ENCODE peak calls at places on chromosomes 4 and X, in eight cellular contexts. Y, Z, P, Q, F, G, D and A are unnamed samples.

GRCh38 chr4:22897520-22898108 is 204.9 kb downstream of the GBA3 start:
- DNase-seq in Y (peak), Z (no peak), P (peak), Q (peak), F (no peak), G (peak), D (no peak), A (no peak)

GRCh38 chrX:70139736-70140135 is 6.5 kb downstream of the IGBP1 start:
- DNase-seq in Y (no peak), Z (no peak), P (no peak), Q (no peak), F (no peak), G (no peak), D (no peak), A (no peak)

GRCh38 chr4:48033825-48034413 is 17.3 kb downstream of the NIPAL1 start:
- DNase-seq in Y (peak), Z (no peak), P (peak), Q (peak), F (peak), G (peak), D (no peak), A (no peak)

GRCh38 chr4:104905546-104905945 is 241.1 kb upstream of the TET2 start:
- DNase-seq in Y (no peak), Z (no peak), P (no peak), Q (no peak), F (no peak), G (no peak), D (no peak), A (no peak)

GRCh38 chrX:130848763-130849162 is 54.2 kb downstream of the ENOX2 start:
- DNase-seq in Y (no peak), Z (no peak), P (no peak), Q (no peak), F (no peak), G (no peak), D (no peak), A (no peak)

GRCh38 chr4:54322817-54323417 is 93.8 kb downstream of the PDGFRA start:
- DNase-seq in Y (peak), Z (no peak), P (peak), Q (peak), F (peak), G (peak), D (peak), A (peak)

GRCh38 chr4:40321671-40322131 is 13.4 kb upstream of the CHRNA9 start:
- DNase-seq in Y (no peak), Z (no peak), P (no peak), Q (no peak), F (no peak), G (peak), D (no peak), A (no peak)

GRCh38 chr4:32094987-32095386 is 1374.8 kb downstream of the PCDH7 start:
- DNase-seq in Y (no peak), Z (no peak), P (no peak), Q (no peak), F (no peak), G (no peak), D (no peak), A (no peak)

GRCh38 chr4:107449611-107450369 is 270.2 kb downstream of the PAPSS1 start:
- DNase-seq in Y (no peak), Z (no peak), P (no peak), Q (no peak), F (no peak), G (no peak), D (no peak), A (no peak)

GRCh38 chr4:81421346-81422218 is 50.1 kb downstream of the RASGEF1B start:
- DNase-seq in Y (peak), Z (peak), P (no peak), Q (peak), F (no peak), G (peak), D (peak), A (no peak)

GRCh38 chr4:123579961-123580360 is 183.4 kb downstream of the SPRY1 start:
- DNase-seq in Y (no peak), Z (no peak), P (no peak), Q (no peak), F (no peak), G (no peak), D (no peak), A (no peak)

GRCh38 chrX:135543924-135544323 is 23.5 kb downstream of the INTS6L start:
- DNase-seq in Y (no peak), Z (no peak), P (no peak), Q (peak), F (no peak), G (no peak), D (no peak), A (no peak)

GRCh38 chr4:105060628-105061027 is 86.0 kb upstream of the TET2 start:
- DNase-seq in Y (no peak), Z (peak), P (no peak), Q (no peak), F (no peak), G (peak), D (no peak), A (no peak)

GRCh38 chrX:118480172-118480571 is 15.4 kb upstream of the DOCK11 start:
- DNase-seq in Y (no peak), Z (no peak), P (no peak), Q (no peak), F (no peak), G (peak), D (no peak), A (no peak)

GRCh38 chrX:54807524-54808108 is at the start of gene MAGED2:
- DNase-seq in Y (peak), Z (no peak), P (no peak), Q (peak), F (peak), G (peak), D (no peak), A (no peak)

GRCh38 chrX:45138525-45138924 is 62.2 kb downstream of the DIPK2B start:
- DNase-seq in Y (no peak), Z (no peak), P (no peak), Q (no peak), F (no peak), G (no peak), D (no peak), A (no peak)

GRCh38 chr4:77092832-77093800 is 17.3 kb upstream of the CCNI start:
- DNase-seq in Y (no peak), Z (no peak), P (no peak), Q (no peak), F (no peak), G (no peak), D (no peak), A (no peak)

GRCh38 chr4:6616087-6616995 is 24.1 kb upstream of the MRFAP1 start:
- DNase-seq in Y (no peak), Z (no peak), P (no peak), Q (peak), F (no peak), G (no peak), D (no peak), A (no peak)

GRCh38 chr4:185800266-185800945 is 11.6 kb downstream of the SORBS2 start:
- DNase-seq in Y (no peak), Z (no peak), P (no peak), Q (no peak), F (no peak), G (no peak), D (no peak), A (no peak)

GRCh38 chr4:87843936-87844335 is 11.2 kb downstream of the MEPE start:
- DNase-seq in Y (no peak), Z (no peak), P (no peak), Q (no peak), F (no peak), G (peak), D (peak), A (no peak)

GRCh38 chrX:136936183-136936549 is 55.6 kb upstream of the RBMX start:
- DNase-seq in Y (no peak), Z (no peak), P (no peak), Q (no peak), F (no peak), G (peak), D (no peak), A (no peak)

GRCh38 chrX:74578137-74578536 is 36.3 kb downstream of the RLIM start:
- DNase-seq in Y (no peak), Z (no peak), P (no peak), Q (no peak), F (no peak), G (no peak), D (no peak), A (no peak)

GRCh38 chr4:169174247-169174646 is 96.5 kb downstream of the SH3RF1 start:
- DNase-seq in Y (no peak), Z (no peak), P (peak), Q (no peak), F (no peak), G (no peak), D (no peak), A (no peak)

GRCh38 chrX:153725039-153725831 is 579 bp downstream of the ABCD1 start:
- DNase-seq in Y (peak), Z (no peak), P (no peak), Q (no peak), F (no peak), G (no peak), D (no peak), A (no peak)

GRCh38 chr4:128548381-128548780 is 260.8 kb upstream of the PGRMC2 start:
- DNase-seq in Y (no peak), Z (no peak), P (no peak), Q (no peak), F (no peak), G (no peak), D (no peak), A (no peak)

GRCh38 chr4:128540122-128540521 is 252.5 kb upstream of the PGRMC2 start:
- DNase-seq in Y (no peak), Z (no peak), P (no peak), Q (no peak), F (no peak), G (no peak), D (no peak), A (no peak)

GRCh38 chr4:128543726-128544125 is 256.1 kb upstream of the PGRMC2 start:
- DNase-seq in Y (no peak), Z (no peak), P (no peak), Q (no peak), F (no peak), G (no peak), D (no peak), A (no peak)

GRCh38 chr4:128542047-128542446 is 254.4 kb upstream of the PGRMC2 start:
- DNase-seq in Y (no peak), Z (no peak), P (no peak), Q (no peak), F (no peak), G (no peak), D (no peak), A (no peak)

GRCh38 chr4:128544277-128544676 is 256.7 kb upstream of the PGRMC2 start:
- DNase-seq in Y (no peak), Z (no peak), P (no peak), Q (no peak), F (no peak), G (no peak), D (no peak), A (no peak)
- TF ChIP-seq CTCF in Y (no peak), Z (no peak), P (no peak), Q (no peak), F (no peak), G (no peak), D (no peak), A (no peak)

GRCh38 chr4:82645868-82646267 is 84.1 kb upstream of the TMEM150C start:
- DNase-seq in Y (no peak), Z (no peak), P (no peak), Q (no peak), F (no peak), G (no peak), D (no peak), A (no peak)
- H3K27ac ChIP-seq in Y (no peak), Z (no peak), P (no peak), Q (no peak), F (no peak), G (no peak), D (no peak), A (no peak)

GRCh38 chrX:40176256-40176978 is 78.7 kb upstream of the BCOR start:
- DNase-seq in Y (peak), Z (no peak), P (no peak), Q (peak), F (peak), G (no peak), D (peak), A (peak)
- TF ChIP-seq POLR2A in Y (peak), Z (peak), P (no peak), Q (peak), F (no peak), G (no peak), D (no peak), A (peak)

GRCh38 chrX:100368167-100368566 is 41.9 kb downstream of the PCDH19 start:
- DNase-seq in Y (no peak), Z (no peak), P (peak), Q (no peak), F (no peak), G (peak), D (no peak), A (peak)
- TF ChIP-seq CTCF in Y (no peak), Z (peak), P (peak), Q (peak), F (no peak), G (peak), D (peak), A (peak)